ENCODE peak calls at places on chromosomes 7 and 10, in four cellular contexts. One of them, this sample, is unnamed.

GRCh38 chr10:12729885-12730284 is 271.6 kb downstream of the CCDC3 start:
- DNase-seq in lower lobe of right lung: no peak
- DNase-seq in AG04449: no peak
- DNase-seq in esophagus squamous epithelium: no peak
- DNase-seq in this sample: no peak

GRCh38 chr7:131021460-131021859 is 287.5 kb upstream of the KLF14 start:
- DNase-seq in lower lobe of right lung: no peak
- DNase-seq in AG04449: no peak
- DNase-seq in esophagus squamous epithelium: no peak
- DNase-seq in this sample: no peak

GRCh38 chr10:70255329-70256299 is 22.4 kb upstream of the PPA1 start:
- DNase-seq in lower lobe of right lung: peak
- DNase-seq in AG04449: no peak
- DNase-seq in esophagus squamous epithelium: no peak
- DNase-seq in this sample: peak

GRCh38 chr10:90913774-90914420 is 7.0 kb downstream of the ANKRD1 start:
- DNase-seq in lower lobe of right lung: no peak
- DNase-seq in AG04449: no peak
- DNase-seq in esophagus squamous epithelium: no peak
- DNase-seq in this sample: no peak

GRCh38 chr7:72190166-72190565 is 222.0 kb downstream of the CALN1 start:
- DNase-seq in lower lobe of right lung: no peak
- DNase-seq in AG04449: no peak
- DNase-seq in esophagus squamous epithelium: no peak
- DNase-seq in this sample: no peak

GRCh38 chr10:99630439-99630838 is 10.2 kb upstream of the SLC25A28 start:
- DNase-seq in lower lobe of right lung: no peak
- DNase-seq in AG04449: no peak
- DNase-seq in esophagus squamous epithelium: no peak
- DNase-seq in this sample: no peak

GRCh38 chr10:18463673-18464211 is 187.6 kb downstream of the NSUN6 start:
- DNase-seq in lower lobe of right lung: no peak
- DNase-seq in AG04449: no peak
- DNase-seq in esophagus squamous epithelium: no peak
- DNase-seq in this sample: no peak

GRCh38 chr10:128147064-128147463 is 20.8 kb upstream of the MKI67 start:
- DNase-seq in lower lobe of right lung: no peak
- DNase-seq in AG04449: no peak
- DNase-seq in esophagus squamous epithelium: no peak
- DNase-seq in this sample: peak

GRCh38 chr10:21534611-21535493 is 820 bp downstream of the MLLT10 start:
- DNase-seq in lower lobe of right lung: peak
- DNase-seq in AG04449: no peak
- DNase-seq in esophagus squamous epithelium: no peak
- DNase-seq in this sample: no peak

GRCh38 chr10:6174201-6174874 is 28.4 kb upstream of the PFKFB3 start:
- DNase-seq in lower lobe of right lung: no peak
- DNase-seq in AG04449: no peak
- DNase-seq in esophagus squamous epithelium: no peak
- DNase-seq in this sample: no peak

GRCh38 chr10:88299787-88300186 is 283.3 kb downstream of the RNLS start:
- DNase-seq in lower lobe of right lung: no peak
- DNase-seq in AG04449: no peak
- DNase-seq in esophagus squamous epithelium: no peak
- DNase-seq in this sample: no peak

GRCh38 chr10:12594448-12594944 is 245.1 kb downstream of the CAMK1D start:
- DNase-seq in lower lobe of right lung: no peak
- DNase-seq in AG04449: no peak
- DNase-seq in esophagus squamous epithelium: no peak
- DNase-seq in this sample: no peak

DNA sequence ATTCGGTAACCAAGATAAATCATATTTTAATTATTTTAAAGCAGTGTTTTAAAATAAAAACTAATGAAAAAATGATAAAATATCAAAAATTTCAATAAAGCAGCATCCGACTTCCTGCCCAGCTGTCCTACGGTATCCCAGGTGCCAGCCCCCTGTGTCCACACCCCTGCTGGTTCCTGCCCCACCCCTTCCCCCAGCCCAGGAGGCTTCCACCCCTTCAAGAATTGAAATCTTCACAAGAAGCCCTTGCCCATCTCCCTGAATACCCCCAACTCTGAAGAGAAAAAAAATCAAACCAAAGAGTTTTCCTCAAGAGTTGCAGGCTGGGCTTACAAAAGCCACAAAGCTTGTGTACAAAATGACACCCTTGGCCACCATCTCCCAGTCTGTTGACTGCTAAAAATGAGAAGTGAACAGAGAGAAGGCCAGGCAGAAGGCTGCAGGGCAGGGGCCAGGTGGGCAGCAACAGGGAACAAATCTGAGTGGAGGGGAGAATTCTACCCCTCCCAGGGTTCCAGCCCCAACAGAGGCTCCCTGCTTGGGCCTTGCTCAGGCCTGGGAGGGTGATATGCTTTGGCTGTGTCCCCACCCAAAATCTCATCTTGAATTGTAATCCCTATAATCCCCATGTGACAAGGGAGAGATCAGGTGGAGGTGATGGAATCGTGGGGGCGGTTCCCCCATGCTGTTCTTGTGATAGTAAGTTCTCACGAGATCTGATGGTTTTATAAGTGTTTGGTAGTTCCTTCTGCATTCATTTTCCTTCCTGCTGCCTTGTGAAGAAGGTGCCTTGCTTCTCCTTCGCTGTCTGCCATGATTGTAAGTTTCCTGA is 14.5 kb downstream of the GPRIN2 start:
- DNase-seq in lower lobe of right lung: peak
- DNase-seq in AG04449: no peak
- DNase-seq in esophagus squamous epithelium: no peak
- DNase-seq in this sample: no peak
- H3K4me3 ChIP-seq in lower lobe of right lung: no peak
- H3K4me3 ChIP-seq in AG04449: no peak
- H3K4me3 ChIP-seq in esophagus squamous epithelium: no peak
- H3K4me3 ChIP-seq in this sample: no peak

GRCh38 chr7:80642871-80643270 is 4.4 kb downstream of the CD36 start:
- DNase-seq in lower lobe of right lung: no peak
- DNase-seq in AG04449: no peak
- DNase-seq in esophagus squamous epithelium: no peak
- DNase-seq in this sample: no peak
- H3K4me3 ChIP-seq in lower lobe of right lung: no peak
- H3K4me3 ChIP-seq in AG04449: no peak
- H3K4me3 ChIP-seq in esophagus squamous epithelium: no peak
- H3K4me3 ChIP-seq in this sample: no peak

DNA sequence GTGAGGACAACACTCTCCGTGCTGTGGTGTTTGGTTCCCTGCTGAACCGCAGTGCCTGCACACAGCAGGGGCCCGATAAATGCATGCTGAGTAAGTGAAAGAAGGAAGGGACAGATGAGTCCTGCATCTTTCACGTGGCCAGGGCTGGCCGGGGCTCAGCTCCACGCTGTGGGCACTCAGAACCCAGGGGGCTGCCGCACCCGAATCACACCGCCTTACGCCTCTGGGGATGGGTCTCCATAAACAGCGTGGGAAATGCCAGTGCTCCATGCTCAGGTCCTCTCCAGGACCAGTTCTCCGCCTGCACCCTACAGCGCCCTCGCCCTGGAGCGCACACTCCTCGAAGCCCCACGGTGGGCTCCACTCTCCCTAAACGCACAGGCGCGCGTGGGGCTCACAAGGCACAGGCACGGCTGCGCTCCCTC is 38.1 kb downstream of the RASGEF1A start:
- DNase-seq in lower lobe of right lung: peak
- DNase-seq in AG04449: no peak
- DNase-seq in esophagus squamous epithelium: no peak
- DNase-seq in this sample: no peak
- H3K4me3 ChIP-seq in lower lobe of right lung: peak
- H3K4me3 ChIP-seq in AG04449: no peak
- H3K4me3 ChIP-seq in esophagus squamous epithelium: peak
- H3K4me3 ChIP-seq in this sample: peak

GRCh38 chr10:3249292-3249889 is 76.8 kb upstream of the PITRM1 start:
- DNase-seq in lower lobe of right lung: no peak
- DNase-seq in AG04449: no peak
- DNase-seq in esophagus squamous epithelium: no peak
- DNase-seq in this sample: no peak
- H3K4me3 ChIP-seq in lower lobe of right lung: no peak
- H3K4me3 ChIP-seq in AG04449: no peak
- H3K4me3 ChIP-seq in esophagus squamous epithelium: no peak
- H3K4me3 ChIP-seq in this sample: no peak

DNA sequence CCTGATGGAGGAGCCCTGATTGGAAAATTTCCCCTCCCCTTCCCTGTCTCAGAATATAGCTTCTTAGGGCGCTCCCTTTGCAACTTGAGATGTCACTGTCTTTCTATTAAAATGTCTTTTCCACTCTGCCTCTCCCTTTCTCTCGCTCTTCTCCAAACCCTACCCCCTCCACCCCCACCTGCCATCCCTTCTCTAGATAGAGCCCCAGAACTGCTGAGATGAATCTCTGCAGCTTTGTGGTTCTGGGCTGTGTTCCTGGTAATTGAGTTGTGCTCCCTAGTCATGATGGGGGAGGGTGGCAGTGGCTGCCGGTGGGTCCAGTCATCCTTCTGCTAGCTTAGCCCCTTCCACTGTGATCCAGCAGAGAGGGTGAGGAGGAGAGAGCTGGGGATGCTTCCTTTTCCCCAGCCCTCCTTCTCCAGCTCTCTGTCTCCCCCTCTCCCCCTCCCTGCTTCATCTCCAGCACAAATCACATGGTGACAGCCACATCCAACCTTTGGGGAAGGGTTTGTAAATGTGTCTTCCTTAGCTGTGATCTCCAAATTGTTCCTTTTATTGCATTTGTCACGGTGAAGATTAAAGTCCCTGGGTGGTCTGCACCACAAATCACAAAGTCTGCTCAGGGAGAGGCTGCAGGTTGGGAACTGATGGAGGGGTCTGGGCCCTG is 50.7 kb upstream of the BTRC start:
- DNase-seq in lower lobe of right lung: no peak
- DNase-seq in AG04449: no peak
- DNase-seq in esophagus squamous epithelium: no peak
- DNase-seq in this sample: no peak
- H3K4me3 ChIP-seq in lower lobe of right lung: no peak
- H3K4me3 ChIP-seq in AG04449: no peak
- H3K4me3 ChIP-seq in esophagus squamous epithelium: no peak
- H3K4me3 ChIP-seq in this sample: no peak

GRCh38 chr10:113302062-113302461 is 250.8 kb upstream of the HABP2 start:
- DNase-seq in lower lobe of right lung: no peak
- DNase-seq in AG04449: no peak
- DNase-seq in esophagus squamous epithelium: no peak
- DNase-seq in this sample: no peak

GRCh38 chr10:113297226-113297625 is 255.6 kb upstream of the HABP2 start:
- DNase-seq in lower lobe of right lung: no peak
- DNase-seq in AG04449: peak
- DNase-seq in esophagus squamous epithelium: no peak
- DNase-seq in this sample: peak

GRCh38 chr10:113301342-113301984 is 251.4 kb upstream of the HABP2 start:
- DNase-seq in lower lobe of right lung: no peak
- DNase-seq in AG04449: no peak
- DNase-seq in esophagus squamous epithelium: no peak
- DNase-seq in this sample: no peak

GRCh38 chr10:113300628-113301027 is 252.2 kb upstream of the HABP2 start:
- DNase-seq in lower lobe of right lung: no peak
- DNase-seq in AG04449: no peak
- DNase-seq in esophagus squamous epithelium: no peak
- DNase-seq in this sample: no peak

GRCh38 chr10:113298616-113299015 is 254.2 kb upstream of the HABP2 start:
- DNase-seq in lower lobe of right lung: no peak
- DNase-seq in AG04449: no peak
- DNase-seq in esophagus squamous epithelium: no peak
- DNase-seq in this sample: no peak
- H3K4me3 ChIP-seq in lower lobe of right lung: no peak
- H3K4me3 ChIP-seq in AG04449: no peak
- H3K4me3 ChIP-seq in esophagus squamous epithelium: no peak
- H3K4me3 ChIP-seq in this sample: no peak

GRCh38 chr7:2566890-2567662 is 8.3 kb downstream of the IQCE start:
- DNase-seq in lower lobe of right lung: peak
- DNase-seq in AG04449: peak
- DNase-seq in esophagus squamous epithelium: no peak
- DNase-seq in this sample: no peak
- H3K4me3 ChIP-seq in lower lobe of right lung: no peak
- H3K4me3 ChIP-seq in AG04449: peak
- H3K4me3 ChIP-seq in esophagus squamous epithelium: no peak
- H3K4me3 ChIP-seq in this sample: no peak

DNA sequence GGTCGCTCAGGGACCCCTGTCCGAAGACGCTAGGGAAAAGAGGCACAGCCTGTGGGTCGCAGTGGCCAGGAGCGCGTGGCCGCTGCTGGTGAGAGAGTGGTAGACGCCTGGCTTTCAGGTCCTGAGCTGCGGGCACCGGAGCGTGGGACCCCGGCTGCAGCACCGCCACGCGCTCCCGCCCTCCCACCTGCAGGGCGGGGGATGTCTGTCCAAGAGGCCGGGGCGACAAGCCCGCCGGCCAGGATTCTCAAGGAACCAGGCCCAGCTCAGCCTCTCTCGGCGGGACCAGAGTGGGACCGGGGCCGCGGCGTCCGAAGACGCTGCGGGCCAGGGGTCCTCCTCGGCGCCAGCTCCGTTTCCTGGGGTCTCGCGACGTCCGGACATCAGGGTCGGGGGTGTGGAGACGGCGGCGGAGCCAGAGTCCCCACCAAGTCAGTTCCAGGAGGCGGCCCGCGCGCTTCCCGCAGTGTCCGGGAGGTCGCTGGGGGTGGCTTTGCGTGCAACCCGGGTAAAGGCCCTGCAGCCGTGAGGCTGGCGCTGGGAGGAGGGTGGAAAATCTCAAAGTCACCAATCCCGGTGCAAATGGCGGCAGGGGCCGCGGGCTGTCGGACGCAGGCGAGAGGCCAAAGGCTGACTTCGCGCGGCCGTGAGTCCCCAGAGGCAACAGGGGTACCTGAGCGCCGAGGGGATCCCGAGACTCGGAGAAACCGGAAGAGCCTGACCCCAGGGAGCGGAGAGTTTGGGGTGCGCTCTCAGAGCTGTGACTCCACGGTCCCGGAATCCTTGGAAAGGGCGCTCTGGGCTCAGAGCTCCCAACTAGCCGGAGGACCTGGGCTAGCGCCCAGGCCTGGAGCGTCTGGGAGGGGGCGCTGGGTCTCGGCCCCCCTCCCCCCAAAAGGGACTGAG is 5.4 kb downstream of the ZNF503 start:
- DNase-seq in lower lobe of right lung: peak
- DNase-seq in AG04449: no peak
- DNase-seq in esophagus squamous epithelium: no peak
- DNase-seq in this sample: no peak
- H3K4me3 ChIP-seq in lower lobe of right lung: peak
- H3K4me3 ChIP-seq in AG04449: peak
- H3K4me3 ChIP-seq in esophagus squamous epithelium: peak
- H3K4me3 ChIP-seq in this sample: peak